ENCODE peak calls at places on chromosomes 13 and 19, in seven cellular contexts. Y, D, Q, E, G, S and U are unnamed samples.
A peak's percentile ranks its signal among the peaks of the same experiment; 100 is the strongest.

GRCh38 chr19:54454781-54455675 is 6.0 kb downstream of the LENG8 start:
- DNase-seq in G (no peak), E (no peak), S (no peak), Q (no peak), D (no peak), Y (no peak), U (no peak)

GRCh38 chr13:110713981-110714797 is 689 bp downstream of the ING1 start:
- DNase-seq in Q (no peak), E (no peak), D (peak; percentile 54), G (peak; percentile 61), S (peak; percentile 78), Y (peak; percentile 46), U (peak; percentile 68)

GRCh38 chr13:33927315-33927714 is 109.4 kb downstream of the RFC3 start:
- DNase-seq in Y (no peak), E (no peak), D (peak; percentile 60), G (no peak), S (no peak), Q (no peak), U (no peak)

GRCh38 chr13:78700121-78700910 is 41.4 kb upstream of the OBI1 start:
- DNase-seq in E (no peak), Y (no peak), D (peak; percentile 34), G (no peak), S (no peak), Q (no peak), U (no peak)

GRCh38 chr13:111595791-111596190 is 275.3 kb downstream of the TEX29 start:
- DNase-seq in Y (no peak), E (no peak), Q (no peak), G (no peak), D (no peak), S (no peak), U (no peak)

GRCh38 chr19:40279120-40279551 is 6.0 kb downstream of the AKT2 start:
- DNase-seq in Y (no peak), S (no peak), Q (no peak), E (no peak), D (peak; percentile 86), G (peak; percentile 80), U (no peak)

GRCh38 chr19:28710278-28710677 is 502.7 kb downstream of the UQCRFS1 start:
- DNase-seq in Y (no peak), D (peak; percentile 77), E (no peak), G (no peak), S (no peak), Q (peak; percentile 0), U (peak; percentile 32)

GRCh38 chr13:30906411-30906990 is 430 bp downstream of the MEDAG start:
- DNase-seq in E (no peak), G (no peak), Q (no peak), D (peak; percentile 24), Y (no peak), S (no peak), U (no peak)

GRCh38 chr13:113460064-113460555 is 6.8 kb upstream of the ADPRHL1 start:
- DNase-seq in S (no peak), Y (no peak), G (no peak), Q (no peak), D (no peak), E (no peak), U (no peak)

GRCh38 chr13:112679381-112679780 is 10.5 kb upstream of the ATP11A start:
- DNase-seq in E (no peak), Y (no peak), Q (no peak), S (no peak), D (no peak), G (no peak), U (no peak)

GRCh38 chr19:53881482-53882390 is at the start of gene PRKCG:
- DNase-seq in E (no peak), D (no peak), Y (peak; percentile 27), G (no peak), Q (no peak), S (peak; percentile 56), U (peak; percentile 69)

GRCh38 chr13:26651234-26651633 is 93.8 kb downstream of the WASF3 start:
- DNase-seq in S (no peak), Q (no peak), D (no peak), Y (no peak), E (no peak), G (no peak), U (no peak)

GRCh38 chr19:4044927-4045557 is 21.7 kb downstream of the ZBTB7A start:
- DNase-seq in E (no peak), Y (no peak), G (no peak), S (no peak), D (no peak), Q (no peak), U (no peak)

GRCh38 chr13:46721054-46721453 is 75.9 kb downstream of the ESD start:
- DNase-seq in S (peak; percentile 49), G (peak; percentile 53), E (no peak), D (peak; percentile 65), Y (no peak), Q (no peak), U (peak; percentile 54)

GRCh38 chr13:44816701-44817684 is 172.3 kb downstream of the NUFIP1 start:
- DNase-seq in Y (no peak), Q (no peak), E (no peak), D (no peak), S (no peak), G (no peak), U (no peak)

GRCh38 chr13:105266615-105267014 is 1268.8 kb downstream of the EFNB2 start:
- DNase-seq in Y (no peak), S (no peak), D (no peak), E (no peak), G (no peak), Q (no peak), U (no peak)

GRCh38 chr13:36030670-36031331 is 100.4 kb downstream of the DCLK1 start:
- DNase-seq in E (no peak), G (peak; percentile 28), Q (no peak), D (peak; percentile 93), Y (no peak), S (no peak), U (no peak)

GRCh38 chr13:98083507-98083906 is 59.4 kb upstream of the FARP1 start:
- DNase-seq in S (no peak), E (peak; percentile 71), Q (no peak), Y (no peak), D (peak; percentile 88), G (no peak), U (no peak)

GRCh38 chr19:50003254-50003788 is 21.9 kb downstream of the VRK3 start:
- DNase-seq in Y (no peak), Q (no peak), E (no peak), D (no peak), S (no peak), G (no peak), U (no peak)

GRCh38 chr13:95643009-95643408 is 1.5 kb downstream of the DZIP1 start:
- DNase-seq in Y (no peak), S (no peak), D (no peak), Q (no peak), G (no peak), E (no peak), U (no peak)

GRCh38 chr19:4715529-4716221 is 8.0 kb downstream of the DPP9 start:
- DNase-seq in D (no peak), Y (no peak), Q (no peak), S (no peak), G (no peak), E (no peak), U (no peak)

GRCh38 chr13:100515410-100515800 is 73.2 kb downstream of the GGACT start:
- DNase-seq in E (no peak), S (no peak), G (no peak), Q (no peak), D (no peak), Y (no peak), U (no peak)

GRCh38 chr13:113208424-113209335 is at the start of gene PCID2:
- DNase-seq in G (peak; percentile 87), D (peak; percentile 90), Q (peak; percentile 68), S (peak; percentile 91), E (peak; percentile 59), Y (peak; percentile 71), U (peak; percentile 88)